ENCODE peak calls at places on chromosome 21, in nine cellular contexts. Q is vagina; T is CD4-positive, alpha-beta T cell; I is psoas muscle; M is gastrocnemius medialis; D is IMR-90; P is H9; N is RWPE2; S is K562. B is an unnamed sample. For H3K9me3, the result is how much of the 10 kb centered on the place peaks cover.

GRCh38 chr21:39616373-39616772 is 3.6 kb downstream of the B3GALT5 start:
- DNase-seq in M (no peak), S (no peak), D (no peak), N (no peak), T (no peak), Q (no peak), P (no peak), I (no peak), B (no peak)

GRCh38 chr21:33286076-33286475 is 19.9 kb downstream of the IL10RB start:
- DNase-seq in T (no peak), S (no peak), P (no peak), Q (no peak), N (no peak), I (no peak), M (no peak), D (no peak), B (no peak)

GRCh38 chr21:43024737-43025136 is 50.4 kb downstream of the PKNOX1 start:
- DNase-seq in S (no peak), N (no peak), I (no peak), T (no peak), Q (no peak), D (no peak), M (no peak), P (no peak), B (no peak)

GRCh38 chr21:33884361-33885157 is 31.0 kb downstream of the ATP5PO start:
- DNase-seq in P (no peak), I (no peak), Q (no peak), S (no peak), M (no peak), D (no peak), T (no peak), N (no peak), B (no peak)

GRCh38 chr21:18899261-18899660 is 495.7 kb upstream of the TMPRSS15 start:
- DNase-seq in M (no peak), T (no peak), N (no peak), I (no peak), Q (no peak), S (no peak), P (no peak), D (no peak), B (no peak)

GRCh38 chr21:33755354-33755753 is 113.1 kb downstream of the ITSN1 start:
- DNase-seq in S (no peak), P (no peak), I (no peak), M (no peak), D (no peak), Q (no peak), N (no peak), T (no peak), B (no peak)

GRCh38 chr21:42061195-42061865 is 9.8 kb upstream of the UMODL1 start:
- DNase-seq in T (no peak), I (no peak), N (peak), P (no peak), Q (no peak), S (no peak), D (no peak), M (peak), B (no peak)

GRCh38 chr21:34766862-34767261 is 98.1 kb downstream of the CLIC6 start:
- DNase-seq in T (no peak), N (no peak), Q (peak), D (no peak), M (no peak), I (no peak), P (no peak), S (no peak), B (no peak)

GRCh38 chr21:37073417-37074194 is 552 bp downstream of the TTC3 start:
- DNase-seq in M (peak), D (peak), T (peak), Q (peak), I (no peak), N (peak), P (no peak), S (peak), B (no peak)

GRCh38 chr21:26756491-26757159 is 88.6 kb downstream of the ADAMTS1 start:
- DNase-seq in P (no peak), M (no peak), T (no peak), D (peak), I (no peak), Q (no peak), N (no peak), S (no peak), B (no peak)

GRCh38 chr21:37711294-37711844 is 204.9 kb downstream of the KCNJ6 start:
- DNase-seq in M (no peak), S (no peak), D (no peak), Q (no peak), I (no peak), P (no peak), N (no peak), T (no peak), B (no peak)

GRCh38 chr21:37799193-37800121 is 116.8 kb downstream of the KCNJ6 start:
- DNase-seq in S (no peak), P (no peak), Q (no peak), I (no peak), D (peak), M (no peak), N (no peak), T (no peak), B (no peak)

DNA sequence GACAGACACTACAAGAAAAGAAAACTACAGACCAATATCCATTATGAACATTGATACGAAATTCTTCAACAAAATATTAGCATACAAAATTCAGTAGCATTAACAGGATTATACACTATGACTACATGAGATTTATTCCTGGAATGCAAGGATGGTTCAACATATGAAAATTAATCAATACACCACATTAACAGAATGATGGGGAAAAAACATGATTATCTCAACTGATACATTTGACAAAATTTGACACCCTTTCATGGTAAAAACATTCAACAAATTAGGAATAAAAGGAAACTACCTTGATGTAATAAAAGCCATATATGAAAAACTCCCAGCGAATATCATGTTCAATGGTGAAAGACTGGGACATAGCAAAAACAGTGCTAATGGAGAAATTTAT is 31.5 kb downstream of the TRPM2 start:
- DNase-seq in I (no peak), S (no peak), P (no peak), M (no peak), N (no peak), D (no peak), T (no peak), Q (no peak), B (no peak)
- H3K9me3 ChIP-seq in I (under half), S (under half), P (under half), M (under half), N (under half), D (under half), T (under half), Q (under half), B (under half)

GRCh38 chr21:30426732-30427131 is 1.0 kb upstream of the KRTAP13-3 start:
- DNase-seq in T (no peak), D (no peak), I (no peak), Q (no peak), N (no peak), P (peak), S (no peak), M (no peak), B (no peak)
- H3K9me3 ChIP-seq in T (under half), D (under half), I (under half), Q (under half), N (under half), P (under half), S (under half), M (under half), B (under half)

GRCh38 chr21:45199201-45199600 is 88.5 kb downstream of the POFUT2 start:
- DNase-seq in Q (no peak), P (no peak), T (no peak), I (no peak), N (no peak), D (no peak), S (no peak), M (no peak), B (no peak)
- H3K9me3 ChIP-seq in Q (under half), P (under half), T (under half), I (under half), N (under half), D (under half), S (under half), M (under half), B (under half)

DNA sequence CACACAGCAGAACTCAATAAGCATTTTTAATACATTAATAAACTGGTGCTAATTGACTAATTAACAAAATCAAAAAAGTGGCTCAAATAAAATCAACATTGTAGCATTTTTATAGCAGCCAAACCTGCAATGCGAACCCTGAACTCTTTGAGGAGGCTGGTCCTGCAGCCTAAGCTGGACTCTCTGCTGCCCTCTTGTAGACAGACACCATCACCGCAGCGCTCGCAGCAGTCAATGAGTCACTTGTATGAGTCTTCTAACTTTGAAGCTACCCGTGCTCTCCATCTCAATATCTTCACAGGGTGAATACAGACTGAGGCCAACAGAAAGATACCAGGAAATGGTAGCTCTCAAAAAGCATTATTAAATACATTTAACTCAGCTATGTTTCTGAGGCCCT is 9.7 kb upstream of the KRTAP7-1 start:
- DNase-seq in T (peak), P (peak), Q (no peak), I (no peak), S (peak), N (no peak), D (no peak), M (no peak), B (no peak)
- H3K9me3 ChIP-seq in T (under half), P (under half), Q (under half), I (under half), S (under half), N (under half), D (under half), M (under half), B (under half)

GRCh38 chr21:40769231-40769630 is 77.7 kb downstream of the DSCAM start:
- DNase-seq in M (no peak), N (no peak), D (no peak), S (no peak), P (no peak), I (no peak), Q (no peak), T (no peak), B (no peak)

GRCh38 chr21:40765771-40766170 is 81.2 kb downstream of the DSCAM start:
- DNase-seq in P (no peak), M (no peak), S (no peak), T (no peak), I (no peak), Q (no peak), N (no peak), D (no peak), B (no peak)

GRCh38 chr21:40768056-40768455 is 78.9 kb downstream of the DSCAM start:
- DNase-seq in D (no peak), Q (no peak), I (no peak), T (no peak), S (no peak), M (no peak), P (no peak), N (no peak), B (no peak)

DNA sequence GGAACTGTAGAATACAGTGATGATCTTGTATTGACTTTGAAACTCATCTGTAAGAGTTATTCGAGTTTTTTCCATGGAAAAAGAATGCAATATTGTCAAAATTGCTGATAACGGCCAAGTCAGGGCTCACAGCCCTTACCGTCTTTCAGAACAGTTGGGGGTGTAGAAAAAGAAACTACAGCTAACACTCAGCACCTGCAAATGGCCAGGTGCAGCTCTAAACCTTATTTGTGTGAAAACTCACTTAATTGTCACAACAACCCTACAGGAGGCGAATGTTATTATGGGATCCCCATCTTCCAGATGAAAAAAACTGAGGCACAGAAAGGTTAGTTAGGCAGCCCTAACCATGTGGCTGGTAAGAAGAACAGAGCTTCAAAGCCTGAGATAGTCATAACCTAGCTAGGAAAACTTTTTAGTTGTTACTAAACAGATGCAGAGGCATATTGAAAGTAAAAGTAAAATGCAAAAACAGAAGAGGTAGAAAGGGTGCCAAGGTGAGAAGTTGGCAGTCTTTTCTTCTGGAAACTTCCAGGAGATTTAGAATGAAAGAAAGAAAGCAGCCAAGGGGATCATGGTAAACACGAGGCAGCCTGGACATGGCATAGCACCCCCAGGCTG is 76.4 kb downstream of the DSCAM start:
- DNase-seq in P (no peak), T (no peak), M (no peak), D (no peak), I (no peak), Q (no peak), S (no peak), N (no peak), B (no peak)
- H3K9me3 ChIP-seq in P (under half), T (under half), M (under half), D (under half), I (under half), Q (under half), S (under half), N (under half), B (under half)

GRCh38 chr21:30831194-30831765 is 1.7 kb upstream of the KRTAP7-1 start:
- DNase-seq in M (no peak), D (no peak), P (peak), T (peak), Q (no peak), S (peak), N (no peak), I (no peak), B (no peak)

DNA sequence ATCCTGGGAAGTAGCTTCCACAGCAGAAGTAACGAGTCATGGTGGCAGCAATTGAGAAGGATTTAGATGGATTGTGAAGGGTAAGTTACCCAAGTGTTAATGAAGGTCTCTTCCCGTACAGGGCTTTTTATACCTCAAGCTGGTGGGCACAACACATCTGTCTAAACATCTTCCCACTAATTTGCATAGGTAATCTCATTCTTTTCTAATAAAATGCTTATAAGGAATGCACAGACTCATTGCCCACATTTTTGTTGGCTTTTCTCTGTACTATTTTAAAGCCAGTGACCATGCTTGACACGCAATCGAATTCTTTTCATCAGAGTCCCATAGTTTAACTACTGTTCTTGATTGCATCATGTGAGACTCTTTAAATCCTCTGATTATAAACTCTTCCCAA is at the start of gene KRTAP7-1:
- DNase-seq in P (no peak), D (no peak), T (no peak), Q (no peak), I (no peak), N (no peak), S (no peak), M (no peak), B (no peak)
- H3K9me3 ChIP-seq in P (under half), D (under half), T (under half), Q (under half), I (under half), N (under half), S (under half), M (under half), B (under half)

GRCh38 chr21:46109251-46110221 is 11.6 kb downstream of the COL6A2 start:
- DNase-seq in Q (no peak), T (no peak), I (no peak), N (no peak), D (no peak), S (no peak), M (peak), P (peak), B (peak)

GRCh38 chr21:46110499-46111192 is 12.7 kb downstream of the COL6A2 start:
- DNase-seq in S (no peak), I (peak), P (peak), T (no peak), Q (peak), M (peak), D (no peak), N (no peak), B (peak)

GRCh38 chr21:46111857-46112730 is 14.2 kb downstream of the COL6A2 start:
- DNase-seq in M (peak), S (no peak), I (peak), D (no peak), Q (no peak), T (no peak), P (peak), N (peak), B (peak)

GRCh38 chr21:46111193-46111571 is 13.3 kb downstream of the COL6A2 start:
- DNase-seq in N (peak), I (no peak), M (no peak), T (no peak), P (peak), D (no peak), S (no peak), Q (peak), B (peak)

GRCh38 chr21:46108827-46109226 is 10.9 kb downstream of the COL6A2 start:
- DNase-seq in Q (no peak), P (no peak), S (no peak), D (no peak), M (no peak), T (no peak), N (no peak), I (no peak), B (peak)
- H3K9me3 ChIP-seq in Q (under half), P (under half), S (under half), D (under half), M (under half), T (under half), N (under half), I (under half), B (under half)

GRCh38 chr21:21688877-21689276 is 690.7 kb downstream of the NCAM2 start:
- DNase-seq in Q (no peak), N (no peak), M (no peak), T (no peak), P (peak), I (no peak), S (peak), D (peak), B (no peak)
- H3K9me3 ChIP-seq in Q (under half), N (under half), M (under half), T (under half), P (under half), I (under half), S (under half), D (under half), B (under half)

B was measured in right atrium auricular region.